ENCODE peak calls at places on chromosomes 16 and 17, in ten cellular contexts. One of them, this sample, is unnamed.

GRCh38 chr17:56451629-56452028 is 141.9 kb upstream of the NOG start:
- DNase-seq in tibial nerve: no peak
- DNase-seq in PC-3: peak
- DNase-seq in ACHN: no peak
- DNase-seq in fibroblast of villous mesenchyme: no peak
- DNase-seq in lower lobe of right lung: no peak
- DNase-seq in GM06990: no peak
- DNase-seq in RWPE1: peak
- DNase-seq in stimulated activated CD8-positive, alpha-beta memory T cell treated with anti-CD3 and anti-CD28 coated beads, Interleukin-4, amount 100 ng/mL, for 1 hour: no peak
- DNase-seq in HFF-Myc: no peak
- DNase-seq in this sample: no peak

GRCh38 chr16:24975428-24975889 is 39.7 kb downstream of the ARHGAP17 start:
- DNase-seq in tibial nerve: no peak
- DNase-seq in PC-3: no peak
- DNase-seq in ACHN: no peak
- DNase-seq in fibroblast of villous mesenchyme: peak
- DNase-seq in lower lobe of right lung: no peak
- DNase-seq in GM06990: peak
- DNase-seq in RWPE1: no peak
- DNase-seq in stimulated activated CD8-positive, alpha-beta memory T cell treated with anti-CD3 and anti-CD28 coated beads, Interleukin-4, amount 100 ng/mL, for 1 hour: no peak
- DNase-seq in HFF-Myc: no peak
- DNase-seq in this sample: peak

GRCh38 chr16:72723781-72724180 is 324.1 kb downstream of the ZFHX3 start:
- DNase-seq in tibial nerve: no peak
- DNase-seq in PC-3: peak
- DNase-seq in ACHN: no peak
- DNase-seq in fibroblast of villous mesenchyme: peak
- DNase-seq in lower lobe of right lung: no peak
- DNase-seq in GM06990: no peak
- DNase-seq in RWPE1: peak
- DNase-seq in stimulated activated CD8-positive, alpha-beta memory T cell treated with anti-CD3 and anti-CD28 coated beads, Interleukin-4, amount 100 ng/mL, for 1 hour: no peak
- DNase-seq in HFF-Myc: no peak
- DNase-seq in this sample: no peak

GRCh38 chr17:79667121-79667715 is 56.4 kb upstream of the RBFOX3 start:
- DNase-seq in tibial nerve: peak
- DNase-seq in PC-3: no peak
- DNase-seq in ACHN: no peak
- DNase-seq in fibroblast of villous mesenchyme: no peak
- DNase-seq in lower lobe of right lung: no peak
- DNase-seq in GM06990: no peak
- DNase-seq in RWPE1: no peak
- DNase-seq in stimulated activated CD8-positive, alpha-beta memory T cell treated with anti-CD3 and anti-CD28 coated beads, Interleukin-4, amount 100 ng/mL, for 1 hour: no peak
- DNase-seq in HFF-Myc: no peak
- DNase-seq in this sample: no peak

GRCh38 chr17:42058018-42058417 is 7.6 kb upstream of the C17orf113 start:
- DNase-seq in tibial nerve: no peak
- DNase-seq in PC-3: no peak
- DNase-seq in ACHN: no peak
- DNase-seq in fibroblast of villous mesenchyme: no peak
- DNase-seq in lower lobe of right lung: no peak
- DNase-seq in GM06990: no peak
- DNase-seq in RWPE1: no peak
- DNase-seq in stimulated activated CD8-positive, alpha-beta memory T cell treated with anti-CD3 and anti-CD28 coated beads, Interleukin-4, amount 100 ng/mL, for 1 hour: no peak
- DNase-seq in HFF-Myc: no peak
- DNase-seq in this sample: no peak

GRCh38 chr17:78882546-78883089 is 20.4 kb downstream of the CEP295NL start:
- DNase-seq in tibial nerve: no peak
- DNase-seq in PC-3: no peak
- DNase-seq in ACHN: no peak
- DNase-seq in fibroblast of villous mesenchyme: peak
- DNase-seq in lower lobe of right lung: peak
- DNase-seq in GM06990: no peak
- DNase-seq in RWPE1: no peak
- DNase-seq in stimulated activated CD8-positive, alpha-beta memory T cell treated with anti-CD3 and anti-CD28 coated beads, Interleukin-4, amount 100 ng/mL, for 1 hour: no peak
- DNase-seq in HFF-Myc: peak
- DNase-seq in this sample: no peak

GRCh38 chr16:50079741-50080140 is 14.0 kb downstream of the HEATR3 start:
- DNase-seq in tibial nerve: no peak
- DNase-seq in PC-3: no peak
- DNase-seq in ACHN: no peak
- DNase-seq in fibroblast of villous mesenchyme: no peak
- DNase-seq in lower lobe of right lung: no peak
- DNase-seq in GM06990: no peak
- DNase-seq in RWPE1: peak
- DNase-seq in stimulated activated CD8-positive, alpha-beta memory T cell treated with anti-CD3 and anti-CD28 coated beads, Interleukin-4, amount 100 ng/mL, for 1 hour: no peak
- DNase-seq in HFF-Myc: no peak
- DNase-seq in this sample: no peak

GRCh38 chr17:38620551-38621277 is 15.0 kb upstream of the SRCIN1 start:
- DNase-seq in tibial nerve: no peak
- DNase-seq in PC-3: no peak
- DNase-seq in ACHN: no peak
- DNase-seq in fibroblast of villous mesenchyme: no peak
- DNase-seq in lower lobe of right lung: no peak
- DNase-seq in GM06990: no peak
- DNase-seq in RWPE1: no peak
- DNase-seq in stimulated activated CD8-positive, alpha-beta memory T cell treated with anti-CD3 and anti-CD28 coated beads, Interleukin-4, amount 100 ng/mL, for 1 hour: no peak
- DNase-seq in HFF-Myc: no peak
- DNase-seq in this sample: no peak

GRCh38 chr16:27768651-27769270 is 218.8 kb downstream of the KATNIP start:
- DNase-seq in tibial nerve: no peak
- DNase-seq in PC-3: no peak
- DNase-seq in ACHN: no peak
- DNase-seq in fibroblast of villous mesenchyme: no peak
- DNase-seq in lower lobe of right lung: no peak
- DNase-seq in GM06990: no peak
- DNase-seq in RWPE1: no peak
- DNase-seq in stimulated activated CD8-positive, alpha-beta memory T cell treated with anti-CD3 and anti-CD28 coated beads, Interleukin-4, amount 100 ng/mL, for 1 hour: no peak
- DNase-seq in HFF-Myc: no peak
- DNase-seq in this sample: no peak

GRCh38 chr16:16928532-16929101 is 542.1 kb downstream of the XYLT1 start:
- DNase-seq in tibial nerve: no peak
- DNase-seq in PC-3: no peak
- DNase-seq in ACHN: no peak
- DNase-seq in fibroblast of villous mesenchyme: no peak
- DNase-seq in lower lobe of right lung: no peak
- DNase-seq in GM06990: no peak
- DNase-seq in RWPE1: no peak
- DNase-seq in stimulated activated CD8-positive, alpha-beta memory T cell treated with anti-CD3 and anti-CD28 coated beads, Interleukin-4, amount 100 ng/mL, for 1 hour: no peak
- DNase-seq in HFF-Myc: no peak
- DNase-seq in this sample: no peak

GRCh38 chr16:87715658-87716057 is 50.1 kb downstream of the KLHDC4 start:
- DNase-seq in tibial nerve: no peak
- DNase-seq in PC-3: no peak
- DNase-seq in ACHN: no peak
- DNase-seq in fibroblast of villous mesenchyme: no peak
- DNase-seq in lower lobe of right lung: no peak
- DNase-seq in GM06990: no peak
- DNase-seq in RWPE1: no peak
- DNase-seq in stimulated activated CD8-positive, alpha-beta memory T cell treated with anti-CD3 and anti-CD28 coated beads, Interleukin-4, amount 100 ng/mL, for 1 hour: no peak
- DNase-seq in HFF-Myc: no peak
- DNase-seq in this sample: no peak

GRCh38 chr17:63345598-63345997 is 100.5 kb downstream of the CYB561 start:
- DNase-seq in tibial nerve: no peak
- DNase-seq in PC-3: no peak
- DNase-seq in ACHN: no peak
- DNase-seq in fibroblast of villous mesenchyme: no peak
- DNase-seq in lower lobe of right lung: no peak
- DNase-seq in GM06990: no peak
- DNase-seq in RWPE1: no peak
- DNase-seq in stimulated activated CD8-positive, alpha-beta memory T cell treated with anti-CD3 and anti-CD28 coated beads, Interleukin-4, amount 100 ng/mL, for 1 hour: no peak
- DNase-seq in HFF-Myc: no peak
- DNase-seq in this sample: no peak

GRCh38 chr17:40605301-40605700 is 40.0 kb upstream of the CCR7 start:
- DNase-seq in tibial nerve: no peak
- DNase-seq in PC-3: no peak
- DNase-seq in ACHN: no peak
- DNase-seq in fibroblast of villous mesenchyme: no peak
- DNase-seq in lower lobe of right lung: no peak
- DNase-seq in GM06990: no peak
- DNase-seq in RWPE1: no peak
- DNase-seq in stimulated activated CD8-positive, alpha-beta memory T cell treated with anti-CD3 and anti-CD28 coated beads, Interleukin-4, amount 100 ng/mL, for 1 hour: peak
- DNase-seq in HFF-Myc: no peak
- DNase-seq in this sample: no peak

GRCh38 chr17:77886387-77886728 is 72.1 kb upstream of the TNRC6C start:
- DNase-seq in tibial nerve: no peak
- DNase-seq in PC-3: no peak
- DNase-seq in ACHN: no peak
- DNase-seq in fibroblast of villous mesenchyme: no peak
- DNase-seq in lower lobe of right lung: peak
- DNase-seq in GM06990: no peak
- DNase-seq in RWPE1: peak
- DNase-seq in stimulated activated CD8-positive, alpha-beta memory T cell treated with anti-CD3 and anti-CD28 coated beads, Interleukin-4, amount 100 ng/mL, for 1 hour: no peak
- DNase-seq in HFF-Myc: no peak
- DNase-seq in this sample: no peak

GRCh38 chr17:16003841-16004240 is 4.2 kb downstream of the TTC19 start:
- DNase-seq in tibial nerve: no peak
- DNase-seq in PC-3: no peak
- DNase-seq in ACHN: no peak
- DNase-seq in fibroblast of villous mesenchyme: no peak
- DNase-seq in lower lobe of right lung: no peak
- DNase-seq in GM06990: no peak
- DNase-seq in RWPE1: no peak
- DNase-seq in stimulated activated CD8-positive, alpha-beta memory T cell treated with anti-CD3 and anti-CD28 coated beads, Interleukin-4, amount 100 ng/mL, for 1 hour: no peak
- DNase-seq in HFF-Myc: no peak
- DNase-seq in this sample: no peak

GRCh38 chr16:4442371-4442770 is 16.7 kb downstream of the DNAJA3 start:
- DNase-seq in tibial nerve: no peak
- DNase-seq in PC-3: no peak
- DNase-seq in ACHN: no peak
- DNase-seq in fibroblast of villous mesenchyme: no peak
- DNase-seq in lower lobe of right lung: no peak
- DNase-seq in GM06990: no peak
- DNase-seq in RWPE1: no peak
- DNase-seq in stimulated activated CD8-positive, alpha-beta memory T cell treated with anti-CD3 and anti-CD28 coated beads, Interleukin-4, amount 100 ng/mL, for 1 hour: no peak
- DNase-seq in HFF-Myc: no peak
- DNase-seq in this sample: no peak

GRCh38 chr16:87000007-87000406 is 317.2 kb downstream of the C16orf95 start:
- DNase-seq in tibial nerve: no peak
- DNase-seq in PC-3: peak
- DNase-seq in ACHN: peak
- DNase-seq in fibroblast of villous mesenchyme: no peak
- DNase-seq in lower lobe of right lung: no peak
- DNase-seq in GM06990: no peak
- DNase-seq in RWPE1: no peak
- DNase-seq in stimulated activated CD8-positive, alpha-beta memory T cell treated with anti-CD3 and anti-CD28 coated beads, Interleukin-4, amount 100 ng/mL, for 1 hour: no peak
- DNase-seq in HFF-Myc: no peak
- DNase-seq in this sample: no peak

GRCh38 chr16:58020628-58021521 is 4.7 kb upstream of the MMP15 start:
- DNase-seq in tibial nerve: peak
- DNase-seq in PC-3: peak
- DNase-seq in ACHN: peak
- DNase-seq in fibroblast of villous mesenchyme: peak
- DNase-seq in lower lobe of right lung: peak
- DNase-seq in GM06990: no peak
- DNase-seq in RWPE1: no peak
- DNase-seq in stimulated activated CD8-positive, alpha-beta memory T cell treated with anti-CD3 and anti-CD28 coated beads, Interleukin-4, amount 100 ng/mL, for 1 hour: no peak
- DNase-seq in HFF-Myc: no peak
- DNase-seq in this sample: no peak

GRCh38 chr16:6144441-6144840 is 1046.8 kb upstream of the EEF2KMT start:
- DNase-seq in tibial nerve: no peak
- DNase-seq in PC-3: no peak
- DNase-seq in ACHN: no peak
- DNase-seq in fibroblast of villous mesenchyme: no peak
- DNase-seq in lower lobe of right lung: no peak
- DNase-seq in GM06990: no peak
- DNase-seq in RWPE1: no peak
- DNase-seq in stimulated activated CD8-positive, alpha-beta memory T cell treated with anti-CD3 and anti-CD28 coated beads, Interleukin-4, amount 100 ng/mL, for 1 hour: no peak
- DNase-seq in HFF-Myc: no peak
- DNase-seq in this sample: no peak

GRCh38 chr17:76635659-76636360 is 7.7 kb downstream of the ST6GALNAC1 start:
- DNase-seq in tibial nerve: no peak
- DNase-seq in PC-3: peak
- DNase-seq in ACHN: no peak
- DNase-seq in fibroblast of villous mesenchyme: peak
- DNase-seq in lower lobe of right lung: no peak
- DNase-seq in GM06990: no peak
- DNase-seq in RWPE1: no peak
- DNase-seq in stimulated activated CD8-positive, alpha-beta memory T cell treated with anti-CD3 and anti-CD28 coated beads, Interleukin-4, amount 100 ng/mL, for 1 hour: no peak
- DNase-seq in HFF-Myc: no peak
- DNase-seq in this sample: no peak

GRCh38 chr16:87439926-87440325 is 47.8 kb downstream of the MAP1LC3B start:
- DNase-seq in tibial nerve: no peak
- DNase-seq in PC-3: no peak
- DNase-seq in ACHN: no peak
- DNase-seq in fibroblast of villous mesenchyme: no peak
- DNase-seq in lower lobe of right lung: no peak
- DNase-seq in GM06990: no peak
- DNase-seq in RWPE1: no peak
- DNase-seq in stimulated activated CD8-positive, alpha-beta memory T cell treated with anti-CD3 and anti-CD28 coated beads, Interleukin-4, amount 100 ng/mL, for 1 hour: no peak
- DNase-seq in HFF-Myc: no peak
- DNase-seq in this sample: no peak

GRCh38 chr17:40903129-40903847 is 18.2 kb upstream of the KRT20 start:
- DNase-seq in tibial nerve: no peak
- DNase-seq in PC-3: peak
- DNase-seq in ACHN: peak
- DNase-seq in fibroblast of villous mesenchyme: peak
- DNase-seq in lower lobe of right lung: no peak
- DNase-seq in GM06990: no peak
- DNase-seq in RWPE1: peak
- DNase-seq in stimulated activated CD8-positive, alpha-beta memory T cell treated with anti-CD3 and anti-CD28 coated beads, Interleukin-4, amount 100 ng/mL, for 1 hour: no peak
- DNase-seq in HFF-Myc: peak
- DNase-seq in this sample: no peak

GRCh38 chr17:44997733-44998520 is 29.8 kb upstream of the C1QL1 start:
- DNase-seq in tibial nerve: no peak
- DNase-seq in PC-3: no peak
- DNase-seq in ACHN: no peak
- DNase-seq in fibroblast of villous mesenchyme: peak
- DNase-seq in lower lobe of right lung: no peak
- DNase-seq in GM06990: no peak
- DNase-seq in RWPE1: no peak
- DNase-seq in stimulated activated CD8-positive, alpha-beta memory T cell treated with anti-CD3 and anti-CD28 coated beads, Interleukin-4, amount 100 ng/mL, for 1 hour: no peak
- DNase-seq in HFF-Myc: no peak
- DNase-seq in this sample: no peak

GRCh38 chr16:79543219-79543618 is 57.3 kb downstream of the MAF start:
- DNase-seq in tibial nerve: no peak
- DNase-seq in PC-3: no peak
- DNase-seq in ACHN: no peak
- DNase-seq in fibroblast of villous mesenchyme: no peak
- DNase-seq in lower lobe of right lung: no peak
- DNase-seq in GM06990: no peak
- DNase-seq in RWPE1: no peak
- DNase-seq in stimulated activated CD8-positive, alpha-beta memory T cell treated with anti-CD3 and anti-CD28 coated beads, Interleukin-4, amount 100 ng/mL, for 1 hour: no peak
- DNase-seq in HFF-Myc: no peak
- DNase-seq in this sample: no peak

GRCh38 chr16:48591976-48592375 is 18.0 kb downstream of the N4BP1 start:
- DNase-seq in tibial nerve: no peak
- DNase-seq in PC-3: no peak
- DNase-seq in ACHN: no peak
- DNase-seq in fibroblast of villous mesenchyme: no peak
- DNase-seq in lower lobe of right lung: no peak
- DNase-seq in GM06990: no peak
- DNase-seq in RWPE1: no peak
- DNase-seq in stimulated activated CD8-positive, alpha-beta memory T cell treated with anti-CD3 and anti-CD28 coated beads, Interleukin-4, amount 100 ng/mL, for 1 hour: no peak
- DNase-seq in HFF-Myc: no peak
- DNase-seq in this sample: no peak

GRCh38 chr17:40475234-40476210 is 25.9 kb downstream of the TNS4 start:
- DNase-seq in tibial nerve: no peak
- DNase-seq in PC-3: peak
- DNase-seq in ACHN: no peak
- DNase-seq in fibroblast of villous mesenchyme: no peak
- DNase-seq in lower lobe of right lung: no peak
- DNase-seq in GM06990: no peak
- DNase-seq in RWPE1: no peak
- DNase-seq in stimulated activated CD8-positive, alpha-beta memory T cell treated with anti-CD3 and anti-CD28 coated beads, Interleukin-4, amount 100 ng/mL, for 1 hour: no peak
- DNase-seq in HFF-Myc: no peak
- DNase-seq in this sample: no peak

GRCh38 chr17:7915611-7916382 is at the start of gene RNF227:
- DNase-seq in tibial nerve: peak
- DNase-seq in PC-3: peak
- DNase-seq in ACHN: peak
- DNase-seq in fibroblast of villous mesenchyme: peak
- DNase-seq in lower lobe of right lung: peak
- DNase-seq in GM06990: peak
- DNase-seq in RWPE1: peak
- DNase-seq in stimulated activated CD8-positive, alpha-beta memory T cell treated with anti-CD3 and anti-CD28 coated beads, Interleukin-4, amount 100 ng/mL, for 1 hour: peak
- DNase-seq in HFF-Myc: peak
- DNase-seq in this sample: peak

GRCh38 chr17:68198931-68199836 is 48.7 kb upstream of the AMZ2 start:
- DNase-seq in tibial nerve: no peak
- DNase-seq in PC-3: peak
- DNase-seq in ACHN: peak
- DNase-seq in fibroblast of villous mesenchyme: no peak
- DNase-seq in lower lobe of right lung: no peak
- DNase-seq in GM06990: peak
- DNase-seq in RWPE1: no peak
- DNase-seq in stimulated activated CD8-positive, alpha-beta memory T cell treated with anti-CD3 and anti-CD28 coated beads, Interleukin-4, amount 100 ng/mL, for 1 hour: no peak
- DNase-seq in HFF-Myc: no peak
- DNase-seq in this sample: no peak